ENCODE peak calls at places on chromosomes 1 and 21, in four cellular contexts. K is HCT116, H is breast epithelium, S is transverse colon. O is an unnamed sample.

GRCh38 chr21:21714396-21714795 is 716.2 kb downstream of the NCAM2 start:
- DNase-seq in K (no peak), H (no peak), S (no peak), O (no peak)

GRCh38 chr1:4084446-4084845 is 184.4 kb upstream of the C1orf174 start:
- DNase-seq in K (no peak), H (no peak), S (no peak), O (no peak)

GRCh38 chr1:116165572-116165971 is 54.4 kb downstream of the MAB21L3 start:
- DNase-seq in K (no peak), H (no peak), S (no peak), O (no peak)

GRCh38 chr21:46066843-46067331 is 31.0 kb upstream of the COL6A2 start:
- DNase-seq in K (no peak), H (peak; percentile 17), S (no peak), O (peak; percentile 49)

GRCh38 chr1:180842052-180842451 is 70.6 kb upstream of the KIAA1614 start:
- DNase-seq in K (no peak), H (no peak), S (no peak), O (no peak)

GRCh38 chr1:179217943-179218507 is 11.5 kb downstream of the ABL2 start:
- DNase-seq in K (no peak), H (no peak), S (no peak), O (no peak)

GRCh38 chr21:33871171-33871570 is 44.4 kb downstream of the ATP5PO start:
- DNase-seq in K (no peak), H (no peak), S (no peak), O (no peak)

GRCh38 chr1:221693087-221693486 is 48.8 kb downstream of the DUSP10 start:
- DNase-seq in K (no peak), H (no peak), S (no peak), O (no peak)

GRCh38 chr1:56709269-56709880 is 64.3 kb downstream of the PRKAA2 start:
- DNase-seq in K (peak; percentile 45), H (no peak), S (no peak), O (no peak)

GRCh38 chr1:38740543-38740942 is 119.0 kb downstream of the RRAGC start:
- DNase-seq in K (no peak), H (no peak), S (no peak), O (no peak)

GRCh38 chr1:38738207-38738606 is 121.4 kb downstream of the RRAGC start:
- DNase-seq in K (no peak), H (no peak), S (no peak), O (no peak)

GRCh38 chr1:38733761-38734160 is 125.8 kb downstream of the RRAGC start:
- DNase-seq in K (no peak), H (no peak), S (no peak), O (no peak)

GRCh38 chr1:38736399-38736798 is 123.2 kb downstream of the RRAGC start:
- DNase-seq in K (no peak), H (no peak), S (no peak), O (no peak)

GRCh38 chr1:38735651-38736161 is 123.9 kb downstream of the RRAGC start:
- DNase-seq in K (no peak), H (no peak), S (no peak), O (no peak)
- TF ChIP-seq POLR2AphosphoS5 in K (no peak), H (no peak), S (no peak), O (no peak)

GRCh38 chr1:185593271-185593670 is 140.9 kb upstream of the HMCN1 start:
- DNase-seq in K (no peak), H (no peak), S (no peak), O (no peak)
- H3K27ac ChIP-seq in K (no peak overlapping the region), H (no peak overlapping the region), S (no peak overlapping the region), O (no peak overlapping the region)

DNA sequence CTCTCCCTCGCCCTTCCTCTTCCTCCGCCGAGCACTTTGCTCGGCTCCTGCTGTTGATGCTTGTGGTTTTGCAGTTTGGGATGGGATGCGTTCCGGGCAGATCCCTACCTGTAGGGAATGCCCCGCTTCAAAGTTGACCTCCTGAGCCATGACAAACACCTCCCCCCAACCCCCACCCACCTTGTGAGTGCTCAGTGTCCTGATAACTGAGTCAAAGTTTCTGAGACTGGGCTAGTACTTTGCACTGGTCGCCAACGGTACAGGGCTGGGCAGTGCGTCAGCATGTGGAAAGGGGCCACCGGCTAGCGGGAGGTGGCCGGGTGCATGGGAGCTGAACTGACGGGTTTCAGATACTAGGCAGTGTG is 771 bp downstream of the RABGAP1L start:
- DNase-seq in K (no peak), H (no peak), S (peak; percentile 80), O (peak; percentile 66)
- TF ChIP-seq POLR2A in K (no peak), H (no peak), S (no peak), O (no peak)

DNA sequence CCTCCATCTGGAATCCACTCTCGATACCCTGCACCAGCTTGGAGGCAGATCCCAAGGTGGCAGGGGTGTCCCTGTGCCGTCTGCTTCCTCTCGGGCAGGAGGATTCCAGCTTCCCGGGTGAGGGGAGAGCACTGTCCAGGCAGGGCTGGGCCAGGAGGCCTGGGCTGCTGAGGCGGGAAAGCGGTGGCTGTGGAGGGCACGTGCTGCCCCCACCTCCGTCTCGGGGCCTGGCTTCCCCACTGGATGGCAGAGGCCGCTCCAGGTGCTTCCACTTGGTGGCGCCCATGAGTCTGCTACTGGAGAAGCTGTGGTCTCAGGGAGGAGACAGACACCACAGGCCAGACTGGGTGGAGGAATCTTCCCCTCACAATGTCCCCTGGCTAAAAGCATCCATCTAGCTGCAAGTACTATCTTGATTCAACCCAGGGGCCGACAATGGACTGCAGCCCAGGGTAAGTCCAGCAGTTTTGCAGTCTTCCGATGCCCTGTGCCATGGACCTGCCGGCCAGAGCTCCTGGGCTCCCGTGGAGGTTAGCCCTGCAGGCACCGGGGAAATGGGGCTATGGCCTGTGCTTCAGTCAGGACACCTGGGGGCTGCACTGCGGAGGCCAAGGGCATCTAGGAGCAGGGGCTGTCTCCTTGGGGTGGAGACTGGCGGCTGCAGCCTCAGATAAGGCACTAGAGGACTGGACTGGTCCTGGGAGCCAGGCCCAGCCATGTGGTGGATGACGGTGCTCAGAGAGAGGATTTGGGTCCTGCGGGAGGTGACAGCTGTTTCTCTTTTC is 41.3 kb upstream of the EIF4G3 start:
- DNase-seq in K (no peak), H (no peak), S (peak; percentile 30), O (peak; percentile 31)
- TF ChIP-seq POLR2AphosphoS5 in K (no peak), H (peak; percentile 14), S (no peak), O (no peak)

GRCh38 chr1:160708118-160708517 is 3.5 kb downstream of the CD48 start:
- DNase-seq in K (no peak), H (no peak), S (no peak), O (no peak)

GRCh38 chr1:160710531-160711252 is 930 bp downstream of the CD48 start:
- DNase-seq in K (no peak), H (no peak), S (no peak), O (no peak)

GRCh38 chr1:160709715-160710114 is 1.9 kb downstream of the CD48 start:
- DNase-seq in K (no peak), H (no peak), S (no peak), O (no peak)

GRCh38 chr1:160707171-160708109 is 4.2 kb downstream of the CD48 start:
- DNase-seq in K (no peak), H (no peak), S (no peak), O (no peak)

DNA sequence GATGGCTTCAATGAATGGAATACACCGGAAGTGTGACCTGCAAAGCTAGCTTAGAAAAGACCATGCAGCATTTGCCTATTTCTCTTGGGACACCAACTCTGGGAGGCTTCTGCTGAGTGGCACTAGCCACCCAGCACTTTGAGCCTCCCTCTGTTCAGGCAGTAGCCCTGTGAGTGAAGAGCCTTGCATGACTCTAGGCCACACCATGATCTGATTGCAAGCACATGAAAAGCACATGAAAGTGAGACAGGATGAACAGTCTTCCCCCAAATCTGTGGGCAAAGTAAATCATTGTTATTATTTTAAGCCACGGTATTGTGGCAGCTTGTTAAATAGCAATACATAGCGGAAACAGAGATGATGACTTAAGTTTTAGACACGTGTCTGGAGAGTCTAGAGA is 2.8 kb downstream of the CD48 start:
- DNase-seq in K (no peak), H (no peak), S (no peak), O (no peak)
- H3K27ac ChIP-seq in K (no peak overlapping the region), H (no peak overlapping the region), S (peak overlapping the region; percentile 65), O (peak overlapping the region; percentile 78)

DNA sequence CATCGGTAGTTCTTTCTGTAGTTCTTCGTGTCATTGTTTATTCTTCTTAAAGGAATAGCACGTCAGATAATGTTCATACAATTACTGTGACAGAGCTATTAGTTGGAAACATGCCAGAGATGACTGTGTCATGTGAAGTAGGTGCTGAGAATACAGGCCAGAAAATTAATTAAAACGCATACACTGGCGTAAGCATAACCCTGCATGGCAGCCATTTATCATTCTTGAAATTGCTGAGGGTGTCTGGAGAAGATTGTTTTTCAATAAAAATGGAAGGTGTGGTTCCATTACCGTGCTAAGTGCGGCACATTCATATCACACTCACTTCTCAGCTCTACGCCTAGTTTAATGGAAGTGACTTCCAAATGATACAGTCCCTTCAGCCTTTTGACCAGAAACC is 7.8 kb downstream of the ETS2 start:
- DNase-seq in K (no peak), H (no peak), S (no peak), O (no peak)
- TF ChIP-seq POLR2A in K (no peak), H (no peak), S (no peak), O (no peak)